ENCODE peak calls at places on chromosomes 16 and 17, in six cellular contexts. Q is breast epithelium, R is endothelial cell, W is endothelial cell of umbilical vein, Z is skeletal muscle cell, K is Peyer's patch. M is an unnamed sample.

GRCh38 chr16:10181196-10182162 is 749 bp downstream of the GRIN2A start:
- DNase-seq in Q (peak; percentile 32), R (peak; percentile 89), W (peak; percentile 35), Z (no peak), K (no peak), M (peak; percentile 88)

GRCh38 chr16:50114357-50115129 is 38.6 kb upstream of the TENT4B start:
- DNase-seq in Q (no peak), R (no peak), W (no peak), Z (no peak), K (no peak), M (no peak)

GRCh38 chr16:53504161-53504663 is 1.2 kb upstream of the AKTIP start:
- DNase-seq in Q (peak; percentile 62), R (peak; percentile 40), W (peak; percentile 68), Z (no peak), K (peak; percentile 43), M (peak; percentile 90)

GRCh38 chr17:41178341-41178740 is 320 bp upstream of the KRTAP4-2 start:
- DNase-seq in Q (no peak), R (no peak), W (no peak), Z (no peak), K (no peak), M (no peak)

GRCh38 chr16:57486858-57487834 is 853 bp upstream of the DOK4 start:
- DNase-seq in Q (no peak), R (no peak), W (no peak), Z (no peak), K (no peak), M (no peak)

GRCh38 chr16:30027588-30028437 is 3.3 kb downstream of the TLCD3B start:
- DNase-seq in Q (no peak), R (no peak), W (no peak), Z (no peak), K (no peak), M (no peak)

GRCh38 chr16:89201467-89202377 is 1.4 kb upstream of the SLC22A31 start:
- DNase-seq in Q (peak; percentile 59), R (peak; percentile 89), W (peak; percentile 43), Z (peak; percentile 17), K (peak; percentile 49), M (peak; percentile 68)

GRCh38 chr17:61581611-61582349 is 9.2 kb downstream of the NACA2 start:
- DNase-seq in Q (no peak), R (no peak), W (no peak), Z (no peak), K (no peak), M (no peak)

GRCh38 chr16:80887062-80887461 is 82.7 kb upstream of the CDYL2 start:
- DNase-seq in Q (no peak), R (no peak), W (no peak), Z (no peak), K (no peak), M (no peak)

GRCh38 chr17:8038954-8039610 is at the start of gene ALOX15B:
- DNase-seq in Q (no peak), R (no peak), W (no peak), Z (no peak), K (no peak), M (no peak)

GRCh38 chr16:31298958-31299357 is 39.2 kb downstream of the ITGAM start:
- DNase-seq in Q (no peak), R (no peak), W (peak; percentile 3), Z (no peak), K (no peak), M (no peak)

GRCh38 chr17:39628655-39629493 is 2.1 kb downstream of the PPP1R1B start:
- DNase-seq in Q (no peak), R (no peak), W (no peak), Z (no peak), K (no peak), M (no peak)

GRCh38 chr17:63546308-63547082 is 3.8 kb upstream of the DCAF7 start:
- DNase-seq in Q (no peak), R (no peak), W (no peak), Z (no peak), K (no peak), M (peak; percentile 76)

GRCh38 chr16:87849419-87850008 is 19.8 kb downstream of the SLC7A5 start:
- DNase-seq in Q (no peak), R (no peak), W (no peak), Z (no peak), K (no peak), M (no peak)

GRCh38 chr17:76182016-76182764 is 41.1 kb upstream of the FOXJ1 start:
- DNase-seq in Q (peak; percentile 87), R (peak; percentile 93), W (peak; percentile 93), Z (peak; percentile 49), K (peak; percentile 93), M (peak; percentile 98)

GRCh38 chr17:62756198-62756597 is 51.9 kb downstream of the MARCHF10 start:
- DNase-seq in Q (no peak), R (no peak), W (no peak), Z (no peak), K (no peak), M (no peak)

GRCh38 chr17:50837980-50838954 is 2.9 kb downstream of the WFIKKN2 start:
- DNase-seq in Q (no peak), R (no peak), W (no peak), Z (no peak), K (no peak), M (peak; percentile 72)

GRCh38 chr17:16906670-16907069 is 65.2 kb downstream of the TNFRSF13B start:
- DNase-seq in Q (no peak), R (no peak), W (no peak), Z (no peak), K (no peak), M (no peak)

GRCh38 chr16:4115209-4115940 is 867 bp downstream of the ADCY9 start:
- DNase-seq in Q (no peak), R (peak; percentile 58), W (peak; percentile 44), Z (peak; percentile 38), K (peak; percentile 34), M (peak; percentile 91)